ENCODE peak calls at places on chromosomes 3 and 15, in five cellular contexts. One of them, this sample, is unnamed.

GRCh38 chr3:87997298-87997697 is 61.5 kb downstream of the CGGBP1 start:
- DNase-seq in body of pancreas: no peak
- DNase-seq in HCT116: no peak
- DNase-seq in transverse colon: peak
- DNase-seq in ovary: no peak
- DNase-seq in this sample: peak

GRCh38 chr15:38558714-38559059 is 5.9 kb downstream of the RASGRP1 start:
- DNase-seq in body of pancreas: no peak
- DNase-seq in HCT116: no peak
- DNase-seq in transverse colon: no peak
- DNase-seq in ovary: no peak
- DNase-seq in this sample: no peak

GRCh38 chr3:134336587-134336986 is 37.7 kb downstream of the AMOTL2 start:
- DNase-seq in body of pancreas: no peak
- DNase-seq in HCT116: no peak
- DNase-seq in transverse colon: no peak
- DNase-seq in ovary: no peak
- DNase-seq in this sample: no peak

GRCh38 chr3:171526869-171527268 is 66.7 kb upstream of the TNIK start:
- DNase-seq in body of pancreas: no peak
- DNase-seq in HCT116: no peak
- DNase-seq in transverse colon: no peak
- DNase-seq in ovary: no peak
- DNase-seq in this sample: no peak

GRCh38 chr15:57332326-57332725 is 44.0 kb upstream of the CGNL1 start:
- DNase-seq in body of pancreas: no peak
- DNase-seq in HCT116: no peak
- DNase-seq in transverse colon: no peak
- DNase-seq in ovary: no peak
- DNase-seq in this sample: no peak

GRCh38 chr15:63920504-63921178 is 86.9 kb upstream of the HERC1 start:
- DNase-seq in body of pancreas: no peak
- DNase-seq in HCT116: no peak
- DNase-seq in transverse colon: no peak
- DNase-seq in ovary: no peak
- DNase-seq in this sample: no peak

GRCh38 chr15:44034933-44035624 is 160.0 kb downstream of the FRMD5 start:
- DNase-seq in body of pancreas: no peak
- DNase-seq in HCT116: no peak
- DNase-seq in transverse colon: no peak
- DNase-seq in ovary: no peak
- DNase-seq in this sample: peak

GRCh38 chr3:129608087-129608935 is 1.8 kb upstream of the PLXND1 start:
- DNase-seq in body of pancreas: no peak
- DNase-seq in HCT116: no peak
- DNase-seq in transverse colon: no peak
- DNase-seq in ovary: no peak
- DNase-seq in this sample: no peak

GRCh38 chr15:59170295-59170881 is 36.3 kb upstream of the LDHAL6B start:
- DNase-seq in body of pancreas: peak
- DNase-seq in HCT116: no peak
- DNase-seq in transverse colon: peak
- DNase-seq in ovary: peak
- DNase-seq in this sample: peak

GRCh38 chr3:152284906-152285305 is 16.2 kb downstream of the MBNL1 start:
- DNase-seq in body of pancreas: no peak
- DNase-seq in HCT116: no peak
- DNase-seq in transverse colon: no peak
- DNase-seq in ovary: no peak
- DNase-seq in this sample: no peak

GRCh38 chr15:61003683-61004299 is 225.3 kb downstream of the RORA start:
- DNase-seq in body of pancreas: no peak
- DNase-seq in HCT116: no peak
- DNase-seq in transverse colon: no peak
- DNase-seq in ovary: no peak
- DNase-seq in this sample: no peak

GRCh38 chr3:147415337-147415736 is 6.2 kb downstream of the ZIC1 start:
- DNase-seq in body of pancreas: no peak
- DNase-seq in HCT116: no peak
- DNase-seq in transverse colon: no peak
- DNase-seq in ovary: no peak
- DNase-seq in this sample: no peak

GRCh38 chr3:192571197-192571791 is 156.0 kb downstream of the FGF12 start:
- DNase-seq in body of pancreas: peak
- DNase-seq in HCT116: no peak
- DNase-seq in transverse colon: no peak
- DNase-seq in ovary: peak
- DNase-seq in this sample: peak

GRCh38 chr3:184176377-184177330 is 2.0 kb downstream of the AP2M1 start:
- DNase-seq in body of pancreas: no peak
- DNase-seq in HCT116: peak
- DNase-seq in transverse colon: peak
- DNase-seq in ovary: peak
- DNase-seq in this sample: peak

GRCh38 chr3:13578246-13578645 is 29.3 kb downstream of the FBLN2 start:
- DNase-seq in body of pancreas: no peak
- DNase-seq in HCT116: no peak
- DNase-seq in transverse colon: no peak
- DNase-seq in ovary: no peak
- DNase-seq in this sample: no peak

GRCh38 chr15:60396964-60397771 is 618 bp downstream of the ANXA2 start:
- DNase-seq in body of pancreas: peak
- DNase-seq in HCT116: no peak
- DNase-seq in transverse colon: peak
- DNase-seq in ovary: peak
- DNase-seq in this sample: peak

GRCh38 chr15:39834256-39834655 is 51.6 kb upstream of the FSIP1 start:
- DNase-seq in body of pancreas: no peak
- DNase-seq in HCT116: no peak
- DNase-seq in transverse colon: no peak
- DNase-seq in ovary: no peak
- DNase-seq in this sample: no peak

GRCh38 chr3:192212979-192213378 is 514.4 kb downstream of the FGF12 start:
- DNase-seq in body of pancreas: no peak
- DNase-seq in HCT116: no peak
- DNase-seq in transverse colon: no peak
- DNase-seq in ovary: no peak
- DNase-seq in this sample: no peak

GRCh38 chr3:100650651-100651611 is 41.5 kb downstream of the ADGRG7 start:
- DNase-seq in body of pancreas: no peak
- DNase-seq in HCT116: no peak
- DNase-seq in transverse colon: no peak
- DNase-seq in ovary: no peak
- DNase-seq in this sample: no peak

GRCh38 chr3:135083179-135083578 is 288.1 kb downstream of the EPHB1 start:
- DNase-seq in body of pancreas: no peak
- DNase-seq in HCT116: no peak
- DNase-seq in transverse colon: no peak
- DNase-seq in ovary: no peak
- DNase-seq in this sample: no peak

GRCh38 chr15:77239892-77240608 is 169.1 kb upstream of the TSPAN3 start:
- DNase-seq in body of pancreas: no peak
- DNase-seq in HCT116: no peak
- DNase-seq in transverse colon: no peak
- DNase-seq in ovary: no peak
- DNase-seq in this sample: no peak

GRCh38 chr3:33385423-33385822 is 54.8 kb downstream of the UBP1 start:
- DNase-seq in body of pancreas: no peak
- DNase-seq in HCT116: no peak
- DNase-seq in transverse colon: no peak
- DNase-seq in ovary: no peak
- DNase-seq in this sample: no peak

GRCh38 chr3:107979538-107979937 is 111.3 kb downstream of the CD47 start:
- DNase-seq in body of pancreas: no peak
- DNase-seq in HCT116: no peak
- DNase-seq in transverse colon: no peak
- DNase-seq in ovary: no peak
- DNase-seq in this sample: no peak

GRCh38 chr3:69142090-69142489 is 19.7 kb upstream of the LMOD3 start:
- DNase-seq in body of pancreas: no peak
- DNase-seq in HCT116: no peak
- DNase-seq in transverse colon: no peak
- DNase-seq in ovary: no peak
- DNase-seq in this sample: no peak

GRCh38 chr3:101836907-101837598 is 12.3 kb upstream of the NFKBIZ start:
- DNase-seq in body of pancreas: no peak
- DNase-seq in HCT116: no peak
- DNase-seq in transverse colon: no peak
- DNase-seq in ovary: no peak
- DNase-seq in this sample: no peak

GRCh38 chr15:89375093-89376062 is 40.8 kb upstream of the POLG start:
- DNase-seq in body of pancreas: no peak
- DNase-seq in HCT116: no peak
- DNase-seq in transverse colon: no peak
- DNase-seq in ovary: no peak
- DNase-seq in this sample: no peak

GRCh38 chr3:46733026-46733800 is 15.5 kb upstream of the PRSS50 start:
- DNase-seq in body of pancreas: no peak
- DNase-seq in HCT116: no peak
- DNase-seq in transverse colon: no peak
- DNase-seq in ovary: no peak
- DNase-seq in this sample: no peak

DNA sequence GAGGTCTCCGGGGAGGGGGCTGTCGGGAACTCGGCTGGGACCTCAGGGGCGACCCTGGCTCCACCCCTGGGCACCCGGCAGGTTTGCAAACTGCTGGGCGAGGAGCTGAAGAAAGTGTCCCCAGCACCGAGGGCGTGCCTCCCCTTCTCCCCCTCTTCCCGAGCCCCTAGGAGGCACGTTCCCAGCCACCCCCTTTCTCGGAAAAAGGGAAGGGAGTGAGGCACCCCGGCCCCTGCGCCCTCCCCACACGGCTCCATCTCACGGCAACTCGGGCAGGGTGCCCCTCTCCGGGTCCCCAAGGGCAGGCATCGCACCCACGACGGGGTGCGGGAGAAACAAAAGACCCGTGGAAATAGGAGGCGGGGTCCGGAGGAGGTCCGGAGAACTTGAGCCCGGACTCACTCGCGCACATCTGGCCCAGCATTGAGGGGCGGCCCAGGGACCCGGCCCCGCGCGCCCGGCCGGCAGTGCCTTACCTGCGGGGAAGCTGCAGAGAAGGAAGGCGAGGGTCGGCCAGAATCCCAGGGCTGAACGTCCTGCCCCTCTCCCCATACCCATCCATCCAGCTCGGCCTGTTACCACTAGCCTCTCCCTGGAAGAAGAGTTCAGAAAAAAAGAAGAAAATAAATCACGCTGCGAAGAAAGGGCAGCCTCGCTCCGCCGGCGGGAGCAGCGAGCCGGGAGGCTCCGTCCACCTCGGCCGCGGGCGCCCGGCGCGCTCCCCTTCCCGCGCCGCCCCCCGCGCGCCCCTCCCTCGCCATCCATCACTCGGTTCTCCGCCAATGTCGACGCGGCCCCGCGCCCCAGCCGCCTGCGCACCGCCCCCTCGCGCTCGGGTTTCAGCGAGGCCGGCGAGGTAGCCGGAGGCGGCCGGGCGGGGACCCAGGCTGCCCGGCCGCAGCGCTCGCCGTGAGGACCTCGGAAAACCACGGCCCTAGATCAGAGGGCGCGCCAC is 16.3 kb downstream of the RGMA start:
- DNase-seq in body of pancreas: peak
- DNase-seq in HCT116: peak
- DNase-seq in transverse colon: peak
- DNase-seq in ovary: peak
- DNase-seq in this sample: peak
- TF ChIP-seq POLR2A in body of pancreas: peak
- TF ChIP-seq POLR2A in HCT116: peak
- TF ChIP-seq POLR2A in transverse colon: peak
- TF ChIP-seq POLR2A in ovary: peak
- TF ChIP-seq POLR2A in this sample: no peak

GRCh38 chr15:101194246-101195138 is 57.4 kb downstream of the CHSY1 start:
- DNase-seq in body of pancreas: no peak
- DNase-seq in HCT116: no peak
- DNase-seq in transverse colon: no peak
- DNase-seq in ovary: no peak
- DNase-seq in this sample: no peak
- TF ChIP-seq CTCF in body of pancreas: no peak
- TF ChIP-seq CTCF in HCT116: no peak
- TF ChIP-seq CTCF in transverse colon: no peak
- TF ChIP-seq CTCF in ovary: no peak
- TF ChIP-seq CTCF in this sample: no peak

DNA sequence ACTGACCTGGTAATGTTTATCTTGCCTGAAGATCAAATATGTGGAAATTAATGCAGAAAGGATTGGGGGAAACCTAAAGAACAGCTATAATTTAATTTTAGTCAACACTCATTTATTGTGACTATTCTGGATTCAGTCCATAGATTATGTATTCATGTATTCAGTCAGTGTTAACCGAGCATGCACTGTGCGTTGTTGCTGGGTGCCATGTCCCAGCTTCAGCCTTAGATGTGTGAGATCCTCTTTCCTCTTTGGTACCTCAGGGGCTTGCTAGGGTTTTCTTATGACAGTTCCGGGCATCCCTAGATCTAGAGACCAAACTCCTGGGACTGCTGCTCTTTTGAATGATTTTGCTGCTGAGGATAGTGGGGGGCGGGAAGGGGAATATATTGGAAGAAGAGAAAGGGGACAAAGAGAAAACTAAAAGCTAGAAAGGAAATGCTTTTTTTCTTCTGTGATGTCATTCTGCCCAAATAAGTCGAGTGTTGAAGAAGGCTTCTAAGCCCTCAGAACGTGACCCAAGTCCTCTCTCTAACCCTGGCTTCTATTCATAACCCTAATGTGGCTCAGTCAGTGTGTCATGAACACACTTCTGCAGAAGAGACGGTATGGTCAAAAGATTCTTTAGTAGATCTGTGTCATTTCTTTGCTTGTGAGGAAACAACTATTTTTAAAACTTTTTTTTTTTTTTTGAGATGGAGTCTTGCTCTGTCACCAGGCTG is 33.5 kb downstream of the STARD9 start:
- DNase-seq in body of pancreas: no peak
- DNase-seq in HCT116: no peak
- DNase-seq in transverse colon: no peak
- DNase-seq in ovary: no peak
- DNase-seq in this sample: no peak
- H3K4me3 ChIP-seq in body of pancreas: no peak
- H3K4me3 ChIP-seq in HCT116: no peak
- H3K4me3 ChIP-seq in transverse colon: no peak
- H3K4me3 ChIP-seq in ovary: no peak
- H3K4me3 ChIP-seq in this sample: no peak

DNA sequence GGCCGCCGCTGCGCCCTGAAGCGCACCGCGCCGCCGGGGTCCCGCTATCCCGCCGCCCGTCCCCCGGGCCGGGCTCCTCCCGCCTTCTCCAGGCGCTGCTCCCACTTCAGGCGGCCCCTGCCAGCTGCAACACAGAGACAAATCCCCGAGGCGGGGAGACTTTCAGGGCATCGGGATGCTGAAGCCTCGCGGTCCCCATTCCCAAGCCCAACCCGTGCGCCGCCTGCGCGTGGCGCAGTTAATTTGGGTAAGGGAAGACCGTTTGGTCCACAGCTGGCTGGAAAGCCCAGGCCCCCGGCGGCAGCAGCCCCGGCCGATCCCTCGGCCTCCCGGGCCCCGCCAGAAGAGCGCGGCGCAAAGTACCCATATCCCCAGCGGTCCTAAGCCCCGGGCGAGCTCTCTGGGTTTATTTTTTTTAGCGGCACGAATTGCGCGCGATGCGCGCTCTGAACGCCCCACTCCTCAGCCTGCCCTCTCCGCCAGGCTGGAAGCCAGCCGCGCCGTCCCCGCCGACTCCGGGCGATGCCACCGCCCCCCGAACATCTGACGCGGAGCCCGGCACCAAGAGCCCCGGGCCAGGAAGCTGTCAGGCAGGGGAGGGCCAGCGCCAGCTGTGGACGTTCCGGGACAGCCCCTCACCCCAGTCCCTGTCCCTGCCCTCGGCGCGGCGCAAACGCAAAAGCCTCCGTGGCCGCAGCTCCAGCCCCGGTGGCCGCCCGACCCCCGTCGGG is 517 bp downstream of the FBN1 start:
- DNase-seq in body of pancreas: peak
- DNase-seq in HCT116: no peak
- DNase-seq in transverse colon: no peak
- DNase-seq in ovary: peak
- DNase-seq in this sample: peak
- TF ChIP-seq POLR2A in body of pancreas: no peak
- TF ChIP-seq POLR2A in HCT116: no peak
- TF ChIP-seq POLR2A in transverse colon: no peak
- TF ChIP-seq POLR2A in ovary: no peak
- TF ChIP-seq POLR2A in this sample: no peak

This sample was measured in adrenal gland.